ENCODE peak calls at places on chromosome 14, in five cellular contexts. H is trophoblast cell, I is H9, J is IMR-90, X is mesenchymal stem cell. L is an unnamed sample.

GRCh38 chr14:94392510-94392935 is 4.1 kb upstream of the SERPINA1 start:
- DNase-seq in X (no peak), H (no peak), I (no peak), J (peak; percentile 65), L (no peak)

GRCh38 chr14:90642239-90642717 is 174.0 kb downstream of the TTC7B start:
- DNase-seq in J (peak; percentile 32), H (no peak), X (peak; percentile 70), I (peak; percentile 67), L (peak; percentile 89)

GRCh38 chr14:68691031-68691864 is 101.6 kb downstream of the ZFP36L1 start:
- DNase-seq in X (no peak), I (peak; percentile 68), J (no peak), H (no peak), L (peak; percentile 79)

GRCh38 chr14:91228112-91229004 is 16.1 kb downstream of the GPR68 start:
- DNase-seq in I (peak; percentile 80), X (peak; percentile 59), J (peak; percentile 84), H (no peak), L (no peak)

GRCh38 chr14:81738946-81739659 is 205.4 kb upstream of the SEL1L start:
- DNase-seq in X (no peak), I (no peak), J (no peak), H (no peak), L (no peak)

GRCh38 chr14:26454105-26454504 is 143.7 kb downstream of the NOVA1 start:
- DNase-seq in X (no peak), H (no peak), I (no peak), J (no peak), L (no peak)

GRCh38 chr14:71932229-71932951 is at the start of gene RGS6:
- DNase-seq in H (peak; percentile 64), I (peak; percentile 83), J (no peak), X (no peak), L (peak; percentile 50)

GRCh38 chr14:92572050-92572449 is 58.5 kb downstream of the RIN3 start:
- DNase-seq in J (no peak), I (no peak), X (no peak), H (no peak), L (no peak)

GRCh38 chr14:82075566-82075965 is 541.9 kb upstream of the SEL1L start:
- DNase-seq in J (no peak), X (no peak), I (peak; percentile 77), H (no peak), L (peak; percentile 73)

GRCh38 chr14:78767436-78767835 is 597.3 kb downstream of the NRXN3 start:
- DNase-seq in I (no peak), X (no peak), H (no peak), J (no peak), L (no peak)

GRCh38 chr14:40292664-40293063 is 860.4 kb upstream of the FBXO33 start:
- DNase-seq in X (no peak), I (no peak), H (no peak), J (no peak), L (no peak)
- H3K4me2 ChIP-seq in X (no peak overlapping the region), I (no peak overlapping the region), H (no peak overlapping the region), J (no peak overlapping the region), L (no peak overlapping the region)

GRCh38 chr14:51668870-51669269 is 17.2 kb downstream of the FRMD6 start:
- DNase-seq in I (no peak), H (no peak), X (no peak), J (no peak), L (no peak)

GRCh38 chr14:51666070-51666469 is 14.4 kb downstream of the FRMD6 start:
- DNase-seq in X (no peak), H (no peak), I (no peak), J (no peak), L (no peak)

GRCh38 chr14:51663783-51664326 is 12.1 kb downstream of the FRMD6 start:
- DNase-seq in J (no peak), X (no peak), I (no peak), H (no peak), L (no peak)

GRCh38 chr14:51661504-51661903 is 9.8 kb downstream of the FRMD6 start:
- DNase-seq in X (no peak), H (no peak), J (peak; percentile 49), I (no peak), L (no peak)

GRCh38 chr14:51666831-51667230 is 15.1 kb downstream of the FRMD6 start:
- DNase-seq in I (no peak), H (no peak), X (no peak), J (no peak), L (no peak)
- H3K27ac ChIP-seq in I (no peak overlapping the region), H (no peak overlapping the region), X (no peak overlapping the region), J (peak overlapping the region; percentile 25), L (no peak overlapping the region)

DNA sequence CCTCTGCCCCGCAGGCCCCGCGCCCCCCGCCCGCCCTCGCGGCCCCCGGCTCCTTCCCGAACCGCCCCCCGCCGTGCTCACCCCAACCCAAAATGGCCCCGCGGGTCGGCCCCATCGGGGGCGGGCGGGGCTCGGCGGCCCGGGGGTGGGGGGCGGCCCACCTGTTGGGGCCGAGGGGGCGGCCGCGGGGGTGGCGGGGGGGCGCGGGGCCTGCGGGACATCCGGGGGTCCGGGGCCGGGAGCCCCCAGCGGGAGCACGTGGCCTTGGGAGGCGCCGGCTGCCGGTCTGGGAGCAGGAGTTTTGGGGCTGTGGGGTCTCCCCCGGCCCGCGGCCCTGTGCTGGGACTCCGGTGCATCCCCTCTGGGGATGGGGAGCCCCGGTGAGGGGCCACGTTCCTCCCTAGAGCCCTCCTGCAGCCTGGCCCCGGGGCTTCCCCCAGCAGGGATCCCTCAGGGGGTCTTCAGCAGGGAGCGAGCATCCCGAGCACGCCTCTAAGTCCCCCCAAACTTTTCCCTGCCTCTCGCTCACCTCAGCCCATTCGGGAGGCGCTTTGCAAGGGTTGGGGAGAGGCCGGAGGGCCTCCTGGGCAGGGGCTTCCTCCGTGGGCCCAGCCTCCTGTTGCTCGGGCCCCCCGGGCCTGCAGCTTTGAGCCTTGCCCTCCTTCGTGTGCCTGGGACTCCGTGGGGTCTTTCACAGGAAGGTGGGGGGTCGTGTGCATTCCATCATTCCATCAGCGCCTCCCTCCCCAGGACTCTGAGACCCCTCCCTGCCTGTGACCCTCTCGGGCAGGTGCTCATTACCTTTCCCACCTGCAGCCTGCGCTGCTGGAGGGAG is 731 bp downstream of the MTA1 start:
- DNase-seq in I (no peak), J (no peak), X (no peak), H (no peak), L (no peak)
- H3K14ac ChIP-seq in I (peak overlapping the region; percentile 89), J (peak overlapping the region; percentile 82), X (peak overlapping the region; percentile 8), H (peak overlapping the region; percentile 37), L (peak overlapping the region; percentile 82)

GRCh38 chr14:85281921-85282320 is 248.0 kb upstream of the FLRT2 start:
- DNase-seq in X (peak; percentile 6), J (no peak), I (no peak), H (no peak), L (no peak)

GRCh38 chr14:85276829-85277228 is 253.1 kb upstream of the FLRT2 start:
- DNase-seq in X (no peak), H (no peak), I (no peak), J (no peak), L (no peak)

GRCh38 chr14:85279407-85279806 is 250.5 kb upstream of the FLRT2 start:
- DNase-seq in J (no peak), X (no peak), H (no peak), I (no peak), L (no peak)

DNA sequence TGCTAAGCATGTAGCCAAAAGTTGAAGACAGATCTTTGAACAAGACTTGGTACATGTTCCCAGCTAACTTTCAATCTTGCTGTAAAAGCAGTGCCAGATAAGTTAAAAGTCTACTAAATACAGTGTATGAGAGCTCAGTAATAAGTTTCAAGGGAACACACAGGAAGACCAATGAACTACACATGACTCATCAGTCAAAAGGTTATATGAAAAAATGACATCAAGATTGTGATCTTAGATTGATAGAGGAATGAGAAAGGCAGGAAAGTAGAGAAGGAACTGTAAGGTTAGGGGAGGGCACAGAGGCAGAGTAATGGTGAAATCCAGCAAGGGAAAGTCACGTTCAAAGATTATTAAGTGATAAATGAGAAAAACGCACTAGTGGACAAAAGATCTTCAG is 249.9 kb upstream of the FLRT2 start:
- DNase-seq in I (no peak), H (no peak), J (peak; percentile 3), X (peak; percentile 8), L (no peak)
- H3K4me2 ChIP-seq in I (no peak overlapping the region), H (no peak overlapping the region), J (no peak overlapping the region), X (no peak overlapping the region), L (no peak overlapping the region)

GRCh38 chr14:50353126-50353525 is 41.0 kb downstream of the DMAC2L start:
- DNase-seq in J (peak; percentile 20), X (no peak), I (no peak), H (no peak), L (no peak)
- H3K27ac ChIP-seq in J (peak overlapping the region; percentile 15), X (peak overlapping the region; percentile 59), I (no peak overlapping the region), H (no peak overlapping the region), L (no peak overlapping the region)

GRCh38 chr14:105011312-105011990 is 9.4 kb downstream of the CDCA4 start:
- DNase-seq in I (no peak), J (no peak), X (no peak), H (no peak), L (no peak)
- H3K14ac ChIP-seq in I (no peak overlapping the region), J (no peak overlapping the region), X (no peak overlapping the region), H (no peak overlapping the region), L (no peak overlapping the region)

DNA sequence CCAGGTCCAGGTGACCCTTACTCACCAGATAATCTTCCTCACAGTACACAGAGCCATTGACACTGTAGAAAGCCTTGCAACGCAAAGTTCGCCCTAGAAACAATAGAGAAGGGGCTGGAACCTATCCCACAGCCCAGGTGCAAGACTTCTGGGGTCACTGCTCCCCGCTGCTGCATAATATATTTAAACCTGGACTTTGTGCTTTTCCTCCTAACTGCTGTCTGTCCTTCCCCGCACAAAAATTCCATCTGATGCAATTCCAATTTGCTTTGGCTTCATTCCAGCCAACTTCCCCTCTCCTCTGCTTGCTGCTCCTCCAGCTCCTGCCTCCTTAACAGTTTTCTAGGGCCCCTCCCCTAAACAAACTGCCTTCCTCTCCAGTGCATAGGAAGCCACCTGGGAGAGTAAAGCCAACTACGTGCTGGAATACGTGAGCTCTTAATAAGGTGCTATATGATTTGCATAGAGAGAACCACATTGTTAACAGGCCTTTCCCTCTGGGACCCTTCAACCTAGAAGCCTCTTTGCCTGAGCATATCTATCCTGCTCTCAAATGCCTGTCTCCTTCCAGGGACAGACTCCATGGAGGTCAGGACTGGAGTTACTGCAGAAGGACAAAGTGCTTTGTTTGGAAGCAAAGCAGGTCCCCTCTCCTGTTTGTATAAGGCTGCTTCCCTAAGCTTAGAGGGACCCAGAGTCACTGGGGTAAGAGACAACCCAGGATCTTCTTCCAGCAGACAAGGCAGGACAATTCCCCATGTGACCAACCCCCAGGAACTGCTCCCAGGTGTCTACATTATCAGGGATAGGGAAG is 5.5 kb downstream of the AJUBA start:
- DNase-seq in H (no peak), I (no peak), J (peak; percentile 63), X (peak; percentile 64), L (no peak)
- H3K4me2 ChIP-seq in H (peak overlapping the region; percentile 43), I (peak overlapping the region; percentile 9), J (peak overlapping the region; percentile 78), X (peak overlapping the region; percentile 64), L (peak overlapping the region; percentile 44)

GRCh38 chr14:104746951-104747481 is 5.9 kb upstream of the SIVA1 start:
- DNase-seq in X (peak; percentile 76), J (peak; percentile 55), I (no peak), H (no peak), L (no peak)
- H3K27ac ChIP-seq in X (no peak overlapping the region), J (peak overlapping the region; percentile 39), I (no peak overlapping the region), H (no peak overlapping the region), L (no peak overlapping the region)

L was measured in neuronal stem cell.